ENCODE peak calls at places on chromosomes 7 and 10, in ten cellular contexts. U is AG09309, P is occipital lobe, D is NCI-H510A, E is hippocampal formation, N is neural progenitor cell, S is SK-N-SH, R is GM20000, A is nephron progenitor cell, F is COR-L47. L is an unnamed sample.

GRCh38 chr7:134639683-134640279 is 6.9 kb upstream of the BPGM start:
- DNase-seq in E (no peak), F (no peak), A (no peak), P (no peak), N (no peak), R (no peak), S (no peak), D (no peak), U (no peak), L (no peak)

GRCh38 chr7:155972651-155973349 is 160.5 kb upstream of the SHH start:
- DNase-seq in F (no peak), A (peak), R (no peak), P (no peak), U (no peak), N (no peak), D (no peak), E (no peak), S (no peak), L (no peak)

GRCh38 chr7:142866361-142867096 is 11.7 kb downstream of the EPHB6 start:
- DNase-seq in E (no peak), D (no peak), S (peak), N (peak), U (no peak), P (no peak), F (peak), A (peak), R (peak), L (peak)

GRCh38 chr10:19843487-19843886 is 27.3 kb downstream of the PLXDC2 start:
- DNase-seq in A (no peak), P (no peak), S (no peak), R (no peak), U (no peak), N (no peak), D (no peak), F (no peak), E (peak), L (no peak)

GRCh38 chr7:99788554-99788953 is 4.6 kb upstream of the CYP3A4 start:
- DNase-seq in P (no peak), A (no peak), U (peak), N (no peak), D (no peak), E (no peak), S (no peak), F (no peak), R (peak), L (no peak)

GRCh38 chr7:113204415-113204814 is 86.1 kb upstream of the SMIM30 start:
- DNase-seq in D (no peak), P (no peak), U (no peak), R (no peak), S (no peak), E (no peak), A (no peak), F (no peak), N (no peak), L (no peak)

GRCh38 chr7:80415522-80415921 is 96.3 kb downstream of the GNAT3 start:
- DNase-seq in N (no peak), R (no peak), A (no peak), S (no peak), P (no peak), D (no peak), F (no peak), E (no peak), U (no peak), L (no peak)

GRCh38 chr10:11162828-11163599 is 145.3 kb downstream of the CELF2 start:
- DNase-seq in P (no peak), F (no peak), S (no peak), N (no peak), A (no peak), U (no peak), R (peak), D (no peak), E (peak), L (no peak)